ENCODE peak calls at places on chromosomes 6 and 20, in eight cellular contexts. X is transverse colon, K is sigmoid colon, N is suprapubic skin, O is breast epithelium, A is spleen, I is HCT116, M is SK-N-SH. V is an unnamed sample. For H3K9me3 and H3K4me1, the result is how much of the 10 kb centered on the place peaks cover.

GRCh38 chr6:35725721-35726438 is 11.0 kb upstream of the ARMC12 start:
- DNase-seq in X (peak), K (peak), N (peak), O (no peak), A (peak), I (no peak), M (no peak), V (peak)

GRCh38 chr6:143806282-143807102 is 36.6 kb upstream of the LTV1 start:
- DNase-seq in X (no peak), K (no peak), N (no peak), O (no peak), A (no peak), I (no peak), M (no peak), V (no peak)

GRCh38 chr6:85191656-85192055 is 258.2 kb upstream of the NT5E start:
- DNase-seq in X (no peak), K (no peak), N (no peak), O (no peak), A (no peak), I (no peak), M (no peak), V (no peak)

GRCh38 chr6:1872649-1873131 is 263.0 kb downstream of the FOXC1 start:
- DNase-seq in X (no peak), K (no peak), N (no peak), O (no peak), A (no peak), I (no peak), M (peak), V (no peak)

GRCh38 chr6:2155206-2155605 is 90.2 kb downstream of the GMDS start:
- DNase-seq in X (no peak), K (no peak), N (no peak), O (no peak), A (no peak), I (no peak), M (no peak), V (no peak)

GRCh38 chr20:7984192-7984591 is 35.4 kb downstream of the TMX4 start:
- DNase-seq in X (no peak), K (no peak), N (no peak), O (no peak), A (no peak), I (no peak), M (no peak), V (no peak)

GRCh38 chr20:44288252-44288651 is 22.8 kb downstream of the FITM2 start:
- DNase-seq in X (peak), K (no peak), N (no peak), O (no peak), A (no peak), I (no peak), M (no peak), V (no peak)

GRCh38 chr6:5995705-5996686 is 10.7 kb downstream of the NRN1 start:
- DNase-seq in X (peak), K (peak), N (no peak), O (no peak), A (peak), I (no peak), M (peak), V (peak)

GRCh38 chr6:47741807-47742206 is 40.0 kb upstream of the OPN5 start:
- DNase-seq in X (peak), K (no peak), N (no peak), O (no peak), A (no peak), I (peak), M (no peak), V (no peak)

GRCh38 chr6:43973351-43973750 is 153.9 kb downstream of the MRPL14 start:
- DNase-seq in X (no peak), K (no peak), N (peak), O (peak), A (no peak), I (no peak), M (no peak), V (no peak)

GRCh38 chr6:32993363-32993973 is 15.9 kb downstream of the HLA-DOA start:
- DNase-seq in X (no peak), K (no peak), N (no peak), O (no peak), A (no peak), I (no peak), M (no peak), V (no peak)

GRCh38 chr20:33423141-33423834 is 20.3 kb downstream of the SNTA1 start:
- DNase-seq in X (peak), K (peak), N (no peak), O (no peak), A (no peak), I (no peak), M (no peak), V (no peak)

GRCh38 chr6:142304241-142304640 is 2.4 kb downstream of the ADGRG6 start:
- DNase-seq in X (no peak), K (no peak), N (no peak), O (no peak), A (no peak), I (no peak), M (no peak), V (no peak)

GRCh38 chr6:52284460-52285173 is at the start of gene MCM3:
- DNase-seq in X (peak), K (peak), N (peak), O (peak), A (peak), I (peak), M (peak), V (peak)

GRCh38 chr20:8663424-8663823 is 405.5 kb upstream of the PLCB4 start:
- DNase-seq in X (no peak), K (no peak), N (no peak), O (no peak), A (no peak), I (no peak), M (no peak), V (no peak)

GRCh38 chr20:33291830-33292355 is 8.9 kb downstream of the BPIFB1 start:
- DNase-seq in X (peak), K (no peak), N (no peak), O (no peak), A (peak), I (peak), M (peak), V (no peak)

GRCh38 chr6:16386056-16386455 is 147.7 kb downstream of the GMPR start:
- DNase-seq in X (no peak), K (no peak), N (no peak), O (no peak), A (no peak), I (no peak), M (no peak), V (no peak)

GRCh38 chr6:22442826-22443225 is 126.5 kb upstream of the HDGFL1 start:
- DNase-seq in X (no peak), K (no peak), N (no peak), O (no peak), A (no peak), I (no peak), M (no peak), V (no peak)

GRCh38 chr20:58981564-58982364 is 708 bp downstream of the NELFCD start:
- DNase-seq in X (no peak), K (no peak), N (peak), O (no peak), A (no peak), I (no peak), M (peak), V (no peak)

GRCh38 chr6:101544286-101544685 is 150.8 kb downstream of the GRIK2 start:
- DNase-seq in X (no peak), K (no peak), N (no peak), O (no peak), A (no peak), I (no peak), M (no peak), V (no peak)

GRCh38 chr6:145508107-145508506 is 227.2 kb downstream of the EPM2A start:
- DNase-seq in X (no peak), K (no peak), N (no peak), O (no peak), A (no peak), I (no peak), M (no peak), V (no peak)

GRCh38 chr6:20921533-20921932 is 387.3 kb downstream of the CDKAL1 start:
- DNase-seq in X (no peak), K (no peak), N (no peak), O (no peak), A (no peak), I (no peak), M (no peak), V (no peak)

GRCh38 chr20:25600632-25601031 is 15.3 kb upstream of the NINL start:
- DNase-seq in X (no peak), K (no peak), N (no peak), O (no peak), A (peak), I (no peak), M (no peak), V (no peak)

GRCh38 chr6:25136879-25137278 is 142.3 kb upstream of the CARMIL1 start:
- DNase-seq in X (no peak), K (no peak), N (no peak), O (no peak), A (no peak), I (no peak), M (no peak), V (no peak)

GRCh38 chr20:59207742-59208357 is 44.2 kb downstream of the ZNF831 start:
- DNase-seq in X (peak), K (no peak), N (peak), O (no peak), A (peak), I (peak), M (peak), V (no peak)

GRCh38 chr6:16800942-16801341 is 39.7 kb upstream of the ATXN1 start:
- DNase-seq in X (no peak), K (no peak), N (no peak), O (no peak), A (no peak), I (no peak), M (no peak), V (no peak)

GRCh38 chr20:6081236-6081635 is 27.4 kb upstream of the LRRN4 start:
- DNase-seq in X (no peak), K (no peak), N (no peak), O (no peak), A (no peak), I (no peak), M (no peak), V (no peak)

GRCh38 chr6:18155864-18156396 is 708 bp downstream of the KDM1B start:
- DNase-seq in X (peak), K (peak), N (peak), O (peak), A (peak), I (peak), M (peak), V (peak)

GRCh38 chr20:63006611-63007471 is at the start of gene BHLHE23:
- DNase-seq in X (no peak), K (no peak), N (no peak), O (no peak), A (no peak), I (no peak), M (no peak), V (no peak)
- TF ChIP-seq POLR2AphosphoS5 in X (no peak), K (no peak), N (no peak), O (no peak), A (no peak), I (no peak), M (no peak), V (no peak)

GRCh38 chr20:46720776-46721425 is 11.5 kb downstream of the SLC2A10 start:
- DNase-seq in X (no peak), K (no peak), N (no peak), O (no peak), A (no peak), I (no peak), M (no peak), V (no peak)

GRCh38 chr20:46721476-46721875 is 12.0 kb downstream of the SLC2A10 start:
- DNase-seq in X (no peak), K (no peak), N (no peak), O (no peak), A (no peak), I (no peak), M (no peak), V (no peak)

GRCh38 chr20:46722450-46722849 is 13.0 kb downstream of the SLC2A10 start:
- DNase-seq in X (no peak), K (no peak), N (no peak), O (no peak), A (no peak), I (no peak), M (no peak), V (no peak)

GRCh38 chr20:46717818-46718541 is 8.5 kb downstream of the SLC2A10 start:
- DNase-seq in X (no peak), K (no peak), N (no peak), O (no peak), A (no peak), I (no peak), M (no peak), V (no peak)

GRCh38 chr20:46720019-46720418 is 10.6 kb downstream of the SLC2A10 start:
- DNase-seq in X (no peak), K (no peak), N (no peak), O (no peak), A (no peak), I (no peak), M (no peak), V (no peak)
- H3K9me3 ChIP-seq in X (under half), K (under half), N (under half), O (under half), A (under half), I (under half), M (under half), V (under half)

GRCh38 chr6:166776571-166776970 is 149.5 kb upstream of the RPS6KA2 start:
- DNase-seq in X (no peak), K (no peak), N (no peak), O (no peak), A (no peak), I (no peak), M (no peak), V (no peak)
- H3K4me1 ChIP-seq in X (under half), K (under half), N (under half), O (under half), A (under half), I (under half), M (under half), V (under half)

DNA sequence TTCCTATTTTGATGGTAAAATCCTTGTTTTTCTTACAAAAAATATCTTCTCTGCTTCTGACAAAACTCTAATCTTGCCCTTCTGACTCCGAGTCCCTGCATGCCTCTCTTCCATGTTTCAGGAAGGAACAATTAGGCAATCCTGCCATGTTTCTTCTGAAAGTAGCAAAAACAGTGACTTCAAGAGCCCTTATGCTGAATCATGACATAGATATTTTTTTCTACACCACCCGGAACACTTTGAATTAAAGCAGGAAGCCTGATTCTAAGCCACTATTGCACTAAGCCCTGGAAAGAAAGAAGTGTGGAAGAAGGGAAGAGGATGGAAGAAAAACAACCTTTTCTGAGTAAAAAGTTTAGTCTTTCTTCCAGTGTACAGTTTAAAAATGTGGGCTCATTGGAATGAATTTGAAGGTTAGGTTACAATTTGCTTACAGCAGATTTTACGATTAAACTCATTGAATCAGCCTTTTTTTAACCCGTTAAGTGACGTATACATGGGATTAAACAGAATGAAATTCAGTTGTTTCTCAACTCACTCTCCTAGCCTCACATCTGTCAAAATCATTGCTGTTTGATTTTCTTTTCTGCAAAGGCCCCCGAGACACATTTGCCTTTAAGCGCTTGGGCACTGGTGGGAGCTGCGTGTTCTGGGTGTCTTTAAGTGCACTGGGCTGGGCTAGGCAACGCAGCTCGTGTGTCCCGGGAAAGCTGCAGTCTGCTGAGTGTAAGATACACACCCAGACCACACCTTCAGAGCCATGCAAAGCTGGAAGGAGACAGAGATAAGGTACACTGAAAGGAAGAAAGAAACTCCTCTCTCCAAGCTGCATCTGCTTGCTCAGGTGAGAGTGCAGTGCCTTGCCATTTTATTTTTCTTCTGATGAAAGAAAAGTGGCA is 159.4 kb upstream of the CITED2 start:
- DNase-seq in X (peak), K (no peak), N (no peak), O (no peak), A (no peak), I (peak), M (no peak), V (no peak)
- TF ChIP-seq POLR2AphosphoS5 in X (no peak), K (no peak), N (no peak), O (no peak), A (peak), I (peak), M (no peak), V (no peak)

GRCh38 chr6:167747645-167748044 is 79.1 kb upstream of the AFDN start:
- DNase-seq in X (no peak), K (no peak), N (no peak), O (no peak), A (no peak), I (no peak), M (no peak), V (no peak)
- H3K9me3 ChIP-seq in X (under half), K (under half), N (under half), O (under half), A (under half), I (under half), M (under half), V (under half)

GRCh38 chr6:112986270-112986669 is 639.1 kb downstream of the RFPL4B start:
- DNase-seq in X (no peak), K (no peak), N (no peak), O (no peak), A (no peak), I (no peak), M (no peak), V (no peak)

GRCh38 chr6:112988748-112989147 is 641.6 kb downstream of the RFPL4B start:
- DNase-seq in X (no peak), K (no peak), N (no peak), O (no peak), A (no peak), I (no peak), M (no peak), V (no peak)

GRCh38 chr6:112991912-112992311 is 644.8 kb downstream of the RFPL4B start:
- DNase-seq in X (no peak), K (no peak), N (no peak), O (no peak), A (no peak), I (no peak), M (no peak), V (no peak)

DNA sequence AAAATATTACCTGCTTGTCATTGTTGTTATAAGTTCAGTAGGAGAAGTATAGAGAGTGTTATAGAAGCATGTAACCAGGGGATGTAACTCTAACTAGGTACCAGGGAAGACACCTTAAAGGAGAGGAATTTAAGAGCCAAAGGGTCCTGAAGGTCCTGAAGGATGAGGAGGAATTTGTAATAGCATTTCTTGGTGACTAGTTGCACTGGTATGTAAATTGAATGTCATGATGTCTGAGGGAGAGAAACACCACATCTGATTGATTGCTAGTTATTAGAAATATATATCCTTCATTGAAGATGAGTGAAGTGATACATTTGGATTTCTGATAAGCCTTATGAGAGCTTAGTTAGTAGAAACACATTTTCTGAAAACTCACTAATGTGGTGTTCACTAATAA is 643.8 kb downstream of the RFPL4B start:
- DNase-seq in X (no peak), K (no peak), N (no peak), O (no peak), A (no peak), I (no peak), M (no peak), V (no peak)
- H3K4me1 ChIP-seq in X (under half), K (under half), N (under half), O (under half), A (under half), I (under half), M (under half), V (under half)

DNA sequence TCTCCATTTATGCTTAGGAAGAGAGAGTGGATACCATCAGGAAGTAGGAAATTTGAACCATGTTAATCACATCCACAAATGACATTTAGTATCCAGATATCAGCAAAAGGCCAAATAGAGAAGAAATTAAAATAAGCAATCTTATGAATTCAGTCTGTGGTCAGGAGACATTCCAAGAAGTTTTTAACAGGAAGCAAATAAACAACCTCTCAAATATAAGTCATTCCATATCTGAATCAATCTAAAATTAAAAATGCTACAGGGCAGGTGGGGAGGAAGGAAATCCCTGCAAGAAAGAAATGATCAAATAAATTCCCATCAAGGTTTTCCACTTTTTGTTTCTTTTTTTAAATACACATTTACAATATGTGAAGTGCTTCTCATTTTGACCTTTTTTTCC is 520.6 kb downstream of the LMBRD1 start:
- DNase-seq in X (no peak), K (no peak), N (no peak), O (no peak), A (no peak), I (no peak), M (no peak), V (no peak)
- TF ChIP-seq POLR2AphosphoS5 in X (no peak), K (no peak), N (no peak), O (no peak), A (no peak), I (no peak), M (no peak), V (no peak)

GRCh38 chr6:137185290-137185689 is 11.8 kb upstream of the IL22RA2 start:
- DNase-seq in X (no peak), K (no peak), N (no peak), O (no peak), A (no peak), I (no peak), M (no peak), V (no peak)
- H3K9me3 ChIP-seq in X (under half), K (under half), N (under half), O (under half), A (half or more), I (under half), M (under half), V (under half)

GRCh38 chr20:51979226-51979625 is 176.9 kb upstream of the SALL4 start:
- DNase-seq in X (no peak), K (no peak), N (no peak), O (no peak), A (no peak), I (no peak), M (no peak), V (no peak)
- H3K4me1 ChIP-seq in X (under half), K (under half), N (under half), O (under half), A (under half), I (under half), M (under half), V (under half)

DNA sequence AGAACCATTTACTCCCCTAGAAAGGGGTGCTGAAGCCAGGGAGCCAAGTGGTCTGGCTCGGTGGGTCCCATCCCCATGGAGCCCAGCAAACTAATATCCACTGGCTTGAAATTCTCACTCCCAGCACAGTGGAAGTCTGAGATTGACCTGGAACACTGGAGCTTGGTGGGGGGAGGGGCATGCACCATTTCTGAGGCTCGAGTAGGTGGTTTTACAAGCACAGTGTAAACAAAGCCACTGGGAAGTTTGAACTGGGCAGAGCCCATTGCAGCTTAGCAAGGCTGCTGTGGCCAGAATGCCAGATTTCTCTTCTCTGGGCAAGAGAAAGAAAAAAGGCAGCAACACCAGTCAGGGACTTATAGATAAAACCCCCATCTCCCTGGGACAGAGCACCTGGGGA is 855.8 kb upstream of the CITED2 start:
- DNase-seq in X (peak), K (no peak), N (no peak), O (no peak), A (no peak), I (no peak), M (no peak), V (no peak)
- TF ChIP-seq POLR2AphosphoS5 in X (no peak), K (no peak), N (no peak), O (no peak), A (no peak), I (no peak), M (no peak), V (no peak)